ENCODE peak calls at places on chromosomes 12 and 14, in eight cellular contexts. One of them, this sample, is unnamed. For H3K4me1, the result is how much of the 10 kb centered on the place peaks cover.

GRCh38 chr12:79454338-79454777 is 236.4 kb downstream of the PAWR start:
- DNase-seq in spleen: no peak
- DNase-seq in adrenal gland: no peak
- DNase-seq in stomach: no peak
- DNase-seq in astrocyte: peak
- DNase-seq in tibial nerve: no peak
- DNase-seq in right atrium auricular region: no peak
- DNase-seq in BE2C: no peak
- DNase-seq in this sample: peak

GRCh38 chr14:103729496-103730448 is 14.2 kb downstream of the ZFYVE21 start:
- DNase-seq in spleen: peak
- DNase-seq in adrenal gland: peak
- DNase-seq in stomach: no peak
- DNase-seq in astrocyte: no peak
- DNase-seq in tibial nerve: no peak
- DNase-seq in right atrium auricular region: no peak
- DNase-seq in BE2C: no peak
- DNase-seq in this sample: no peak

GRCh38 chr14:68625366-68626090 is 167.3 kb downstream of the ZFP36L1 start:
- DNase-seq in spleen: no peak
- DNase-seq in adrenal gland: no peak
- DNase-seq in stomach: no peak
- DNase-seq in astrocyte: no peak
- DNase-seq in tibial nerve: no peak
- DNase-seq in right atrium auricular region: no peak
- DNase-seq in BE2C: no peak
- DNase-seq in this sample: no peak

GRCh38 chr12:1744932-1745331 is 54.1 kb downstream of the ADIPOR2 start:
- DNase-seq in spleen: no peak
- DNase-seq in adrenal gland: no peak
- DNase-seq in stomach: no peak
- DNase-seq in astrocyte: peak
- DNase-seq in tibial nerve: no peak
- DNase-seq in right atrium auricular region: no peak
- DNase-seq in BE2C: no peak
- DNase-seq in this sample: no peak

GRCh38 chr14:67221982-67222328 is 19.3 kb upstream of the PALS1 start:
- DNase-seq in spleen: no peak
- DNase-seq in adrenal gland: no peak
- DNase-seq in stomach: no peak
- DNase-seq in astrocyte: no peak
- DNase-seq in tibial nerve: no peak
- DNase-seq in right atrium auricular region: no peak
- DNase-seq in BE2C: no peak
- DNase-seq in this sample: no peak

GRCh38 chr12:42612258-42612608 is 22.7 kb upstream of the PRICKLE1 start:
- DNase-seq in spleen: no peak
- DNase-seq in adrenal gland: no peak
- DNase-seq in stomach: no peak
- DNase-seq in astrocyte: peak
- DNase-seq in tibial nerve: no peak
- DNase-seq in right atrium auricular region: no peak
- DNase-seq in BE2C: no peak
- DNase-seq in this sample: peak

GRCh38 chr14:91317381-91318313 is 73.1 kb upstream of the GPR68 start:
- DNase-seq in spleen: peak
- DNase-seq in adrenal gland: peak
- DNase-seq in stomach: peak
- DNase-seq in astrocyte: no peak
- DNase-seq in tibial nerve: peak
- DNase-seq in right atrium auricular region: peak
- DNase-seq in BE2C: peak
- DNase-seq in this sample: no peak

GRCh38 chr12:71306808-71307207 is 132.8 kb upstream of the LGR5 start:
- DNase-seq in spleen: no peak
- DNase-seq in adrenal gland: no peak
- DNase-seq in stomach: no peak
- DNase-seq in astrocyte: no peak
- DNase-seq in tibial nerve: no peak
- DNase-seq in right atrium auricular region: no peak
- DNase-seq in BE2C: no peak
- DNase-seq in this sample: no peak

GRCh38 chr12:57040750-57041149 is 9.2 kb downstream of the MYO1A start:
- DNase-seq in spleen: no peak
- DNase-seq in adrenal gland: no peak
- DNase-seq in stomach: no peak
- DNase-seq in astrocyte: no peak
- DNase-seq in tibial nerve: no peak
- DNase-seq in right atrium auricular region: no peak
- DNase-seq in BE2C: no peak
- DNase-seq in this sample: no peak

GRCh38 chr14:99262977-99263448 is 9.0 kb downstream of the BCL11B start:
- DNase-seq in spleen: peak
- DNase-seq in adrenal gland: no peak
- DNase-seq in stomach: no peak
- DNase-seq in astrocyte: no peak
- DNase-seq in tibial nerve: no peak
- DNase-seq in right atrium auricular region: no peak
- DNase-seq in BE2C: no peak
- DNase-seq in this sample: no peak

GRCh38 chr14:61388173-61388975 is 67.0 kb downstream of the PRKCH start:
- DNase-seq in spleen: no peak
- DNase-seq in adrenal gland: no peak
- DNase-seq in stomach: no peak
- DNase-seq in astrocyte: peak
- DNase-seq in tibial nerve: no peak
- DNase-seq in right atrium auricular region: no peak
- DNase-seq in BE2C: no peak
- DNase-seq in this sample: peak

GRCh38 chr14:87233266-87233665 is 759.7 kb downstream of the GALC start:
- DNase-seq in spleen: no peak
- DNase-seq in adrenal gland: no peak
- DNase-seq in stomach: no peak
- DNase-seq in astrocyte: no peak
- DNase-seq in tibial nerve: no peak
- DNase-seq in right atrium auricular region: no peak
- DNase-seq in BE2C: no peak
- DNase-seq in this sample: no peak

GRCh38 chr12:20220339-20220738 is 148.0 kb upstream of the PDE3A start:
- DNase-seq in spleen: no peak
- DNase-seq in adrenal gland: no peak
- DNase-seq in stomach: no peak
- DNase-seq in astrocyte: peak
- DNase-seq in tibial nerve: no peak
- DNase-seq in right atrium auricular region: no peak
- DNase-seq in BE2C: peak
- DNase-seq in this sample: no peak

GRCh38 chr14:105155681-105156413 is 12.7 kb downstream of the JAG2 start:
- DNase-seq in spleen: no peak
- DNase-seq in adrenal gland: no peak
- DNase-seq in stomach: no peak
- DNase-seq in astrocyte: no peak
- DNase-seq in tibial nerve: no peak
- DNase-seq in right atrium auricular region: no peak
- DNase-seq in BE2C: no peak
- DNase-seq in this sample: no peak

GRCh38 chr14:75566321-75566720 is 12.1 kb upstream of the FLVCR2 start:
- DNase-seq in spleen: no peak
- DNase-seq in adrenal gland: no peak
- DNase-seq in stomach: no peak
- DNase-seq in astrocyte: no peak
- DNase-seq in tibial nerve: no peak
- DNase-seq in right atrium auricular region: no peak
- DNase-seq in BE2C: no peak
- DNase-seq in this sample: no peak

GRCh38 chr12:87836190-87836589 is 193.0 kb downstream of the C12orf50 start:
- DNase-seq in spleen: no peak
- DNase-seq in adrenal gland: no peak
- DNase-seq in stomach: no peak
- DNase-seq in astrocyte: no peak
- DNase-seq in tibial nerve: no peak
- DNase-seq in right atrium auricular region: no peak
- DNase-seq in BE2C: peak
- DNase-seq in this sample: no peak

GRCh38 chr12:110088936-110089335 is 35.2 kb upstream of the IFT81 start:
- DNase-seq in spleen: no peak
- DNase-seq in adrenal gland: no peak
- DNase-seq in stomach: no peak
- DNase-seq in astrocyte: no peak
- DNase-seq in tibial nerve: no peak
- DNase-seq in right atrium auricular region: no peak
- DNase-seq in BE2C: no peak
- DNase-seq in this sample: no peak

GRCh38 chr12:3380200-3381020 is 110.6 kb upstream of the PRMT8 start:
- DNase-seq in spleen: no peak
- DNase-seq in adrenal gland: no peak
- DNase-seq in stomach: no peak
- DNase-seq in astrocyte: no peak
- DNase-seq in tibial nerve: no peak
- DNase-seq in right atrium auricular region: peak
- DNase-seq in BE2C: no peak
- DNase-seq in this sample: no peak

GRCh38 chr12:39145175-39145999 is 240.0 kb upstream of the CPNE8 start:
- DNase-seq in spleen: peak
- DNase-seq in adrenal gland: peak
- DNase-seq in stomach: peak
- DNase-seq in astrocyte: no peak
- DNase-seq in tibial nerve: peak
- DNase-seq in right atrium auricular region: peak
- DNase-seq in BE2C: no peak
- DNase-seq in this sample: peak

GRCh38 chr14:34782031-34782430 is 67.6 kb upstream of the CFL2 start:
- DNase-seq in spleen: no peak
- DNase-seq in adrenal gland: no peak
- DNase-seq in stomach: no peak
- DNase-seq in astrocyte: no peak
- DNase-seq in tibial nerve: no peak
- DNase-seq in right atrium auricular region: no peak
- DNase-seq in BE2C: no peak
- DNase-seq in this sample: peak

GRCh38 chr12:127133675-127134335 is 1133.2 kb upstream of the TMEM132C start:
- DNase-seq in spleen: no peak
- DNase-seq in adrenal gland: no peak
- DNase-seq in stomach: no peak
- DNase-seq in astrocyte: no peak
- DNase-seq in tibial nerve: no peak
- DNase-seq in right atrium auricular region: no peak
- DNase-seq in BE2C: no peak
- DNase-seq in this sample: peak

GRCh38 chr12:139585-139984 is 73.0 kb downstream of the IQSEC3 start:
- DNase-seq in spleen: no peak
- DNase-seq in adrenal gland: no peak
- DNase-seq in stomach: no peak
- DNase-seq in astrocyte: no peak
- DNase-seq in tibial nerve: no peak
- DNase-seq in right atrium auricular region: no peak
- DNase-seq in BE2C: no peak
- DNase-seq in this sample: peak

GRCh38 chr12:51389302-51389999 is 1.8 kb downstream of the GALNT6 start:
- DNase-seq in spleen: no peak
- DNase-seq in adrenal gland: no peak
- DNase-seq in stomach: peak
- DNase-seq in astrocyte: peak
- DNase-seq in tibial nerve: no peak
- DNase-seq in right atrium auricular region: no peak
- DNase-seq in BE2C: no peak
- DNase-seq in this sample: no peak

GRCh38 chr14:37034410-37035285 is 137.8 kb downstream of the SLC25A21 start:
- DNase-seq in spleen: no peak
- DNase-seq in adrenal gland: no peak
- DNase-seq in stomach: no peak
- DNase-seq in astrocyte: peak
- DNase-seq in tibial nerve: no peak
- DNase-seq in right atrium auricular region: no peak
- DNase-seq in BE2C: no peak
- DNase-seq in this sample: no peak

GRCh38 chr14:44962573-44963528 is 861 bp downstream of the TOGARAM1 start:
- DNase-seq in spleen: peak
- DNase-seq in adrenal gland: peak
- DNase-seq in stomach: peak
- DNase-seq in astrocyte: peak
- DNase-seq in tibial nerve: peak
- DNase-seq in right atrium auricular region: peak
- DNase-seq in BE2C: no peak
- DNase-seq in this sample: peak

GRCh38 chr12:84891106-84891838 is 21.3 kb downstream of the SLC6A15 start:
- DNase-seq in spleen: no peak
- DNase-seq in adrenal gland: no peak
- DNase-seq in stomach: no peak
- DNase-seq in astrocyte: no peak
- DNase-seq in tibial nerve: no peak
- DNase-seq in right atrium auricular region: no peak
- DNase-seq in BE2C: no peak
- DNase-seq in this sample: no peak

GRCh38 chr12:55908726-55909512 is 18.8 kb downstream of the PYM1 start:
- DNase-seq in spleen: no peak
- DNase-seq in adrenal gland: peak
- DNase-seq in stomach: no peak
- DNase-seq in astrocyte: peak
- DNase-seq in tibial nerve: no peak
- DNase-seq in right atrium auricular region: no peak
- DNase-seq in BE2C: no peak
- DNase-seq in this sample: peak

GRCh38 chr14:80017796-80018195 is 193.5 kb downstream of the DIO2 start:
- DNase-seq in spleen: no peak
- DNase-seq in adrenal gland: no peak
- DNase-seq in stomach: no peak
- DNase-seq in astrocyte: no peak
- DNase-seq in tibial nerve: no peak
- DNase-seq in right atrium auricular region: no peak
- DNase-seq in BE2C: no peak
- DNase-seq in this sample: no peak
- H3K4me1 ChIP-seq in spleen: under half
- H3K4me1 ChIP-seq in adrenal gland: under half
- H3K4me1 ChIP-seq in stomach: under half
- H3K4me1 ChIP-seq in astrocyte: under half
- H3K4me1 ChIP-seq in tibial nerve: under half
- H3K4me1 ChIP-seq in right atrium auricular region: under half
- H3K4me1 ChIP-seq in BE2C: under half
- H3K4me1 ChIP-seq in this sample: under half

GRCh38 chr12:40446385-40446784 is 221.6 kb downstream of the LRRK2 start:
- DNase-seq in spleen: no peak
- DNase-seq in adrenal gland: no peak
- DNase-seq in stomach: no peak
- DNase-seq in astrocyte: no peak
- DNase-seq in tibial nerve: no peak
- DNase-seq in right atrium auricular region: no peak
- DNase-seq in BE2C: no peak
- DNase-seq in this sample: peak
- TF ChIP-seq CTCF in spleen: peak
- TF ChIP-seq CTCF in adrenal gland: no peak
- TF ChIP-seq CTCF in stomach: no peak
- TF ChIP-seq CTCF in astrocyte: peak
- TF ChIP-seq CTCF in tibial nerve: peak
- TF ChIP-seq CTCF in right atrium auricular region: no peak
- TF ChIP-seq CTCF in BE2C: peak
- TF ChIP-seq CTCF in this sample: peak

GRCh38 chr14:95519699-95520098 is 3.2 kb upstream of the SYNE3 start:
- DNase-seq in spleen: peak
- DNase-seq in adrenal gland: peak
- DNase-seq in stomach: peak
- DNase-seq in astrocyte: peak
- DNase-seq in tibial nerve: peak
- DNase-seq in right atrium auricular region: peak
- DNase-seq in BE2C: no peak
- DNase-seq in this sample: no peak
- H3K4me1 ChIP-seq in spleen: half or more
- H3K4me1 ChIP-seq in adrenal gland: under half
- H3K4me1 ChIP-seq in stomach: half or more
- H3K4me1 ChIP-seq in astrocyte: half or more
- H3K4me1 ChIP-seq in tibial nerve: under half
- H3K4me1 ChIP-seq in right atrium auricular region: half or more
- H3K4me1 ChIP-seq in BE2C: half or more
- H3K4me1 ChIP-seq in this sample: under half

GRCh38 chr12:9751204-9752144 is 9.2 kb downstream of the CD69 start:
- DNase-seq in spleen: no peak
- DNase-seq in adrenal gland: no peak
- DNase-seq in stomach: no peak
- DNase-seq in astrocyte: no peak
- DNase-seq in tibial nerve: no peak
- DNase-seq in right atrium auricular region: no peak
- DNase-seq in BE2C: no peak
- DNase-seq in this sample: peak
- TF ChIP-seq CTCF in spleen: no peak
- TF ChIP-seq CTCF in adrenal gland: peak
- TF ChIP-seq CTCF in stomach: no peak
- TF ChIP-seq CTCF in astrocyte: peak
- TF ChIP-seq CTCF in tibial nerve: no peak
- TF ChIP-seq CTCF in right atrium auricular region: no peak
- TF ChIP-seq CTCF in BE2C: no peak
- TF ChIP-seq CTCF in this sample: peak